ENCODE peak calls at places on chromosome 16, in six cellular contexts. G is fibroblast of lung, O is mammary epithelial cell, J is H9, A is PC-3, I is MM.1S. S is an unnamed sample.

GRCh38 chr16:10983175-10983558 is 38.8 kb downstream of the CLEC16A start:
- DNase-seq in J (no peak), A (no peak), I (no peak), G (no peak), O (no peak), S (peak; percentile 75)

GRCh38 chr16:8867483-8868271 is 1.1 kb downstream of the CARHSP1 start:
- DNase-seq in A (no peak), J (no peak), G (no peak), O (no peak), I (peak; percentile 42), S (peak; percentile 74)

GRCh38 chr16:16774389-16774788 is 395.4 kb downstream of the NPIPA7 start:
- DNase-seq in J (no peak), O (no peak), A (no peak), I (no peak), G (no peak), S (no peak)

GRCh38 chr16:59593256-59593655 is 859.1 kb upstream of the GOT2 start:
- DNase-seq in O (peak; percentile 54), A (peak; percentile 31), J (no peak), I (no peak), G (peak; percentile 69), S (no peak)

GRCh38 chr16:9050102-9050830 is 41.2 kb upstream of the HAPSTR1 start:
- DNase-seq in G (no peak), A (peak; percentile 14), I (no peak), J (peak; percentile 94), O (no peak), S (peak; percentile 78)

GRCh38 chr16:2752850-2753522 is 548 bp downstream of the SRRM2 start:
- DNase-seq in I (peak; percentile 80), J (no peak), O (peak; percentile 76), A (peak; percentile 67), G (peak; percentile 85), S (peak; percentile 92)

GRCh38 chr16:80298676-80299075 is 242.1 kb upstream of the DYNLRB2 start:
- DNase-seq in I (no peak), A (no peak), O (no peak), G (no peak), J (no peak), S (no peak)

GRCh38 chr16:75702247-75702646 is 986 bp upstream of the DUXB start:
- DNase-seq in J (no peak), I (no peak), O (peak; percentile 46), A (no peak), G (no peak), S (no peak)

GRCh38 chr16:6726621-6727020 is 606.0 kb upstream of the RBFOX1 start:
- DNase-seq in J (no peak), O (no peak), A (no peak), G (no peak), I (no peak), S (no peak)

GRCh38 chr16:80807916-80808315 is 3.5 kb upstream of the CDYL2 start:
- DNase-seq in G (no peak), A (no peak), I (no peak), O (no peak), J (no peak), S (no peak)

GRCh38 chr16:4520913-4521312 is 17.7 kb downstream of the CDIP1 start:
- DNase-seq in O (no peak), A (no peak), I (no peak), G (no peak), J (no peak), S (no peak)

GRCh38 chr16:11497329-11497805 is 89.4 kb downstream of the LITAF start:
- DNase-seq in I (peak; percentile 64), G (peak; percentile 53), A (peak; percentile 76), J (peak; percentile 75), O (peak; percentile 96), S (no peak)

GRCh38 chr16:70255584-70255983 is 3.8 kb upstream of the EXOSC6 start:
- DNase-seq in I (no peak), A (no peak), O (no peak), G (no peak), J (no peak), S (no peak)

GRCh38 chr16:3171855-3172593 is 16.0 kb upstream of the OR1F1 start:
- DNase-seq in J (peak; percentile 87), G (no peak), A (no peak), O (peak; percentile 84), I (peak; percentile 44), S (peak; percentile 77)

GRCh38 chr16:11250091-11250785 is 5.8 kb downstream of the SOCS1 start:
- DNase-seq in G (peak; percentile 76), O (no peak), I (no peak), J (peak; percentile 81), A (peak; percentile 19), S (peak; percentile 45)

GRCh38 chr16:58329147-58329546 is 34.3 kb upstream of the PRSS54 start:
- DNase-seq in G (peak; percentile 38), I (no peak), A (peak; percentile 51), O (peak; percentile 29), J (no peak), S (no peak)

GRCh38 chr16:75258807-75259141 is 7.3 kb upstream of the BCAR1 start:
- DNase-seq in O (no peak), A (no peak), I (no peak), G (no peak), J (no peak), S (no peak)

GRCh38 chr16:78505544-78506371 is 406.3 kb downstream of the WWOX start:
- DNase-seq in I (no peak), G (peak; percentile 67), A (no peak), O (no peak), J (peak; percentile 53), S (no peak)

GRCh38 chr16:29154676-29155121 is 169.8 kb downstream of the LAT start:
- DNase-seq in I (no peak), G (peak; percentile 79), J (no peak), A (no peak), O (no peak), S (no peak)

GRCh38 chr16:69931631-69932030 is 19.5 kb upstream of the CLEC18A start:
- DNase-seq in O (no peak), I (no peak), G (no peak), J (no peak), A (no peak), S (no peak)

GRCh38 chr16:78778724-78779004 is 679.2 kb downstream of the WWOX start:
- DNase-seq in I (no peak), A (no peak), J (no peak), G (no peak), O (no peak), S (no peak)

GRCh38 chr16:54361246-54361645 is 74.7 kb upstream of the IRX3 start:
- DNase-seq in J (no peak), A (no peak), O (no peak), I (no peak), G (no peak), S (no peak)
- H3K4me2 ChIP-seq in J (no peak overlapping the region), A (no peak overlapping the region), O (no peak overlapping the region), I (no peak overlapping the region), G (no peak overlapping the region), S (no peak overlapping the region)

DNA sequence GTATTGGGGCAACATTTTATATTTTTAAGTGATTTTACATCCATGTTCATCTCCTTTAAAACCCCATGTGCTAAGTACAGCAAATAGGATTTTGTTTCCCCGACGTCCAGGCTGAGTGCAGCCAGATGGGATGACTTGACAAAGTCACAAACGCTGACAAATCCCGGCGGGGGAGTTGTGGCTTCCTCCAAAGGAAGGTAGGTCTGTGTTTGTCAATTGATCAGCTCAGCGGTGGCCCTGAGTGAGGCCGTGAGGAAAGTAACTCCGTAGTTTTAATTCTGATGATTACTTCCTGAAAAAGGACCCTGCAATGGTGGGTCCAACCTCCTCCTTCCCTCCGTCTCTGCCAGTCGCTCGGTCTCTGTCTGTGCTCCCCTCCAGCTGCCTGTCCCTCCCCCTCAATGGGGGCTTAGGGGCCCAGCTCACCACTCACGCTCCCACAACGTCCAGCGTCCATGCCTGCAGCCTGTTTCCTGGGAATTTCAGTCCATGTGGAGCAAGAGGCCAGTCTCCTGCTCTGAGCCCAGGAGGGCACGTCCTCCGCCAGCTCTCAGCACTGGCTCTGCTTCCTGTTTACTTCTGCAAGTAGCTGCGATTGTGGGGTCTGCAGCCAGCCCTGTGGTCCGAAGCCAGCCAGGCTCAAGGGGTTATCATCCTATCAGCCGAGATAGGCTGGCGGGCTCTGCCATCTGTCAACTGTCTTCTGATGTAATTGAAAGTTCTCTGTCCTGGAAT is 209.4 kb upstream of the FOXF1 start:
- DNase-seq in G (peak; percentile 50), J (no peak), A (no peak), I (no peak), O (no peak), S (no peak)
- H3K9ac ChIP-seq in G (peak overlapping the region; percentile 57), J (no peak overlapping the region), A (no peak overlapping the region), I (no peak overlapping the region), O (no peak overlapping the region), S (no peak overlapping the region)

GRCh38 chr16:24093049-24093448 is 163.1 kb upstream of the CACNG3 start:
- DNase-seq in I (no peak), O (no peak), A (no peak), G (no peak), J (no peak), S (no peak)

GRCh38 chr16:24094660-24095059 is 161.5 kb upstream of the CACNG3 start:
- DNase-seq in A (no peak), G (no peak), O (no peak), I (no peak), J (no peak), S (no peak)

GRCh38 chr16:24088767-24089166 is 167.4 kb upstream of the CACNG3 start:
- DNase-seq in I (no peak), O (peak; percentile 8), A (no peak), G (no peak), J (no peak), S (no peak)

GRCh38 chr16:24088011-24088410 is 168.1 kb upstream of the CACNG3 start:
- DNase-seq in J (no peak), I (no peak), O (no peak), A (no peak), G (no peak), S (no peak)

DNA sequence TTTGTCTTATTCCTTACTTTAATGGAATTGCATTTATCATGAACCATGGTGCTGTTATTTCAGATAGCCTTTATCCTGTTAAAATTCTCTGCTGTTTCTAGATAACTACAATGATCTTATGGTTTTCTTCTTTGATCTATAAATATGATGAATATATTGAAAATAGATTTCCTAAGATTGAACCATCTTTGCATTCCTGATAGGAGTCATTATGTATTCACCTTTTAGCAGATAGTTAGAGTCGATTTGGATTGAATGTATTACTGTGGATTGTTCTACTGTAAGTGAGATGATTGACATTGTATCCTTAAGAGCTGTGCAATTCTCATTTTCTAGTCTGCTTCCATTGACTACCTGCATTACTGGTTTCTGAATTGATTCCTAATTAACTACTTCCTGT is 165.0 kb upstream of the CACNG3 start:
- DNase-seq in O (no peak), J (no peak), A (no peak), I (no peak), G (no peak), S (no peak)
- H3K4me1 ChIP-seq in O (no peaks in the 10 kb centered on the region), J (no peaks in the 10 kb centered on the region), A (no peaks in the 10 kb centered on the region), I (no peaks in the 10 kb centered on the region), G (no peaks in the 10 kb centered on the region), S (no peaks in the 10 kb centered on the region)

GRCh38 chr16:72609933-72610332 is 438.0 kb upstream of the PMFBP1 start:
- DNase-seq in A (no peak), J (no peak), I (no peak), G (no peak), O (no peak), S (no peak)

GRCh38 chr16:72612271-72612670 is 435.7 kb downstream of the ZFHX3 start:
- DNase-seq in G (peak; percentile 80), J (no peak), A (no peak), I (no peak), O (no peak), S (no peak)

DNA sequence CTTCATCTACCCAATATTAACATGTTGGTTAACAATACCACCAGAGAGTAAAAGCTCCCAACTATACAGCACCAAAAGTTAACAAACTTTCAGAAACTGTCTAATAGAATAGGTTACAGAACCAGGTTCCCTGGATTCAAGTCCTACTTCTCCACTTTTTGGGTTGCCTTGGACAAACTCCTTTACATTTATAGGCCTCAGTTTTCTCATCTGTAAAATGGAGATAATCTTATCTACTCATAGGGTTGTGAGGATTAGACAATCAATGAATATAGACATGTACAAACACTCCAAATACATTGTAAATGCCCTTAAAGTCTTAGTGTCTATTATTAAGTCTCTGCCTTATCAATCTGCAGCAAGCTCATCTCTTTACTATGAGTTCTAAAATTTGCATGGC is 435.2 kb downstream of the ZFHX3 start:
- DNase-seq in G (no peak), J (no peak), I (no peak), O (no peak), A (no peak), S (no peak)
- H3K4me2 ChIP-seq in G (no peak overlapping the region), J (no peak overlapping the region), I (no peak overlapping the region), O (no peak overlapping the region), A (no peak overlapping the region), S (no peak overlapping the region)